ENCODE peak calls at places on chromosomes 1 and 21, in ten cellular contexts. Q is BJ, B is AG09319, J is IMR-90, D is transverse colon, U is progenitor cell of endocrine pancreas, C is type B pancreatic cell, O is mucosa of descending colon, K is breast epithelium, S is stomach. P is an unnamed sample.

GRCh38 chr1:182198006-182198605 is 136.6 kb upstream of the ZNF648 start:
- DNase-seq in Q (no peak), B (no peak), J (no peak), D (no peak), U (no peak), C (no peak), O (no peak), K (no peak), S (no peak), P (peak; percentile 16)

GRCh38 chr1:53362851-53363642 is 35.2 kb upstream of the LRP8 start:
- DNase-seq in Q (no peak), B (no peak), J (no peak), D (no peak), U (no peak), C (peak; percentile 44), O (no peak), K (no peak), S (peak; percentile 8), P (no peak)

GRCh38 chr1:152461544-152461943 is 47.5 kb upstream of the CRNN start:
- DNase-seq in Q (no peak), B (peak; percentile 20), J (peak; percentile 38), D (peak; percentile 51), U (no peak), C (no peak), O (no peak), K (no peak), S (peak; percentile 45), P (peak; percentile 69)

GRCh38 chr1:53368314-53369033 is 40.6 kb upstream of the LRP8 start:
- DNase-seq in Q (no peak), B (no peak), J (no peak), D (no peak), U (no peak), C (peak; percentile 60), O (no peak), K (no peak), S (peak; percentile 25), P (no peak)

GRCh38 chr1:161511018-161511755 is 5.9 kb downstream of the FCGR2A start:
- DNase-seq in Q (no peak), B (no peak), J (no peak), D (no peak), U (no peak), C (no peak), O (no peak), K (no peak), S (no peak), P (no peak)

GRCh38 chr1:205791568-205792180 is 16.4 kb upstream of the RAB29 start:
- DNase-seq in Q (no peak), B (no peak), J (peak; percentile 44), D (peak; percentile 63), U (peak; percentile 39), C (no peak), O (peak; percentile 72), K (peak; percentile 53), S (peak; percentile 72), P (peak; percentile 81)

GRCh38 chr21:45512626-45513002 is 29.6 kb downstream of the SLC19A1 start:
- DNase-seq in Q (no peak), B (no peak), J (no peak), D (no peak), U (no peak), C (no peak), O (peak; percentile 22), K (no peak), S (no peak), P (no peak)

GRCh38 chr21:39696620-39697019 is 48.4 kb upstream of the IGSF5 start:
- DNase-seq in Q (no peak), B (no peak), J (no peak), D (peak; percentile 50), U (no peak), C (no peak), O (peak; percentile 51), K (no peak), S (no peak), P (no peak)

GRCh38 chr21:31326478-31327247 is 17.4 kb downstream of the TIAM1 start:
- DNase-seq in Q (no peak), B (no peak), J (no peak), D (peak; percentile 18), U (no peak), C (no peak), O (no peak), K (no peak), S (no peak), P (no peak)

GRCh38 chr1:43552813-43553212 is 22.1 kb downstream of the PTPRF start:
- DNase-seq in Q (no peak), B (no peak), J (peak; percentile 47), D (peak; percentile 74), U (no peak), C (no peak), O (peak; percentile 83), K (peak; percentile 91), S (peak; percentile 51), P (no peak)

GRCh38 chr1:55035904-55036303 is 3.4 kb upstream of the PCSK9 start:
- DNase-seq in Q (no peak), B (no peak), J (no peak), D (no peak), U (no peak), C (no peak), O (no peak), K (no peak), S (no peak), P (no peak)
- TF ChIP-seq CTCF in Q (no peak), B (no peak), J (no peak), D (no peak), U (peak; percentile 12), C (peak; percentile 49), O (no peak), K (no peak), S (no peak), P (peak; percentile 17)

GRCh38 chr1:98962156-98962555 is 42.5 kb downstream of the PLPPR5 start:
- DNase-seq in Q (peak; percentile 13), B (no peak), J (peak; percentile 80), D (no peak), U (no peak), C (no peak), O (no peak), K (no peak), S (no peak), P (no peak)
- TF ChIP-seq CTCF in Q (no peak), B (no peak), J (no peak), D (no peak), U (no peak), C (no peak), O (no peak), K (no peak), S (no peak), P (no peak)

GRCh38 chr1:1019122-1019999 is 559 bp upstream of the AGRN start:
- DNase-seq in Q (no peak), B (peak; percentile 67), J (peak; percentile 75), D (peak; percentile 87), U (peak; percentile 84), C (peak; percentile 92), O (peak; percentile 91), K (peak; percentile 80), S (peak; percentile 88), P (peak; percentile 91)
- TF ChIP-seq CTCF in Q (peak; percentile 53), B (peak; percentile 33), J (peak; percentile 52), D (peak; percentile 60), U (peak; percentile 61), C (peak; percentile 66), O (peak; percentile 65), K (no peak), S (peak; percentile 27), P (no peak)

GRCh38 chr1:236604218-236605029 is at the start of gene HEATR1:
- DNase-seq in Q (peak; percentile 78), B (peak; percentile 87), J (peak; percentile 96), D (peak; percentile 94), U (peak; percentile 81), C (peak; percentile 93), O (peak; percentile 95), K (peak; percentile 87), S (peak; percentile 94), P (peak; percentile 96)
- TF ChIP-seq CTCF in Q (peak; percentile 9), B (no peak), J (no peak), D (no peak), U (no peak), C (no peak), O (no peak), K (no peak), S (no peak), P (no peak)

GRCh38 chr1:211132681-211133392 is 1.1 kb downstream of the KCNH1 start:
- DNase-seq in Q (no peak), B (no peak), J (no peak), D (no peak), U (no peak), C (no peak), O (no peak), K (no peak), S (no peak), P (no peak)

GRCh38 chr1:211133841-211134669 is at the start of gene KCNH1:
- DNase-seq in Q (peak; percentile 26), B (peak; percentile 28), J (peak; percentile 69), D (peak; percentile 71), U (peak; percentile 88), C (peak; percentile 92), O (peak; percentile 80), K (peak; percentile 46), S (peak; percentile 66), P (peak; percentile 91)

GRCh38 chr1:211133393-211133840 is 531 bp downstream of the KCNH1 start:
- DNase-seq in Q (no peak), B (no peak), J (no peak), D (no peak), U (no peak), C (no peak), O (peak; percentile 22), K (no peak), S (no peak), P (no peak)

GRCh38 chr1:211129790-211130189 is 4.2 kb downstream of the KCNH1 start:
- DNase-seq in Q (no peak), B (no peak), J (no peak), D (no peak), U (no peak), C (no peak), O (no peak), K (no peak), S (no peak), P (no peak)

DNA sequence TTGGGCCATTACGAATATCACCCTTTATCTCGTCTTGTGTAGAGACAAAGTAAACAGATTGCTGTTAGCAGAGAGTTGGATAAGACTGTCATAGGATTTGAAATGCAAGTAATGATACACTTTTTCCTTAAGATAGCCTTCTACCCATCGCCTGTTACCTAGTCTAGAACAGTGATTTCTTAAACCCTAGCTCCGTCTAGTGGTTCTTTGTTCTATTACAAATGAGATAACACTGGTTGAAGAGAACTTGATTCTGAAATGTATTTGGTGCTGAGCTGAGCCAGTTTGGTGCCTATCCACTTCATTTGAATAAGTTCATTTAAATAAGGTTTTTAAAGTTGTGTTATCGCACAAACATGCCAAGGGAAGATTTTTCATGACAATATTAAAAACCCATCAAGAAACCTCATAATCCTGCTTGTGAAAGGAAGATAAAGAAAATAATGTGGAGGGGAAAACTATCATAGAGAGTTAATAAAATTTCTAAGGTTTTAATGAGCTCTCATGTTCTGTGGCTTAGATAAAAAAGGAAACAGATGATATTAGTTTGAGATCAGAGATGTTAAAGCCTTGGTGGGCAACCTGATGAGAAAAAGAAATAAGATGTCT is 1.5 kb upstream of the KCNH1 start:
- DNase-seq in Q (peak; percentile 27), B (peak; percentile 31), J (peak; percentile 70), D (no peak), U (no peak), C (no peak), O (no peak), K (no peak), S (no peak), P (no peak)
- TF ChIP-seq CTCF in Q (peak; percentile 75), B (peak; percentile 76), J (peak; percentile 75), D (peak; percentile 48), U (peak; percentile 61), C (peak; percentile 75), O (no peak), K (no peak), S (peak; percentile 42), P (peak; percentile 70)

P was measured in Calu3.